ENCODE peak calls at places on chromosomes 16 and 17, in six cellular contexts. One of them, this sample, is unnamed.

GRCh38 chr17:73203135-73203787 is 10.4 kb downstream of the COG1 start:
- DNase-seq in GDM1: no peak
- DNase-seq in upper lobe of right lung: no peak
- DNase-seq in K562: no peak
- DNase-seq in AG04450: no peak
- DNase-seq in stimulated activated CD8-positive, alpha-beta memory T cell treated with anti-CD3 and anti-CD28 coated beads, Interleukin-4, amount 100 ng/mL, for 48 hours: no peak
- DNase-seq in this sample: no peak

GRCh38 chr17:28828294-28829040 is 14.1 kb downstream of the FAM222B start:
- DNase-seq in GDM1: no peak
- DNase-seq in upper lobe of right lung: peak
- DNase-seq in K562: no peak
- DNase-seq in AG04450: no peak
- DNase-seq in stimulated activated CD8-positive, alpha-beta memory T cell treated with anti-CD3 and anti-CD28 coated beads, Interleukin-4, amount 100 ng/mL, for 48 hours: peak
- DNase-seq in this sample: no peak

GRCh38 chr16:66293932-66294331 is 72.6 kb upstream of the CDH5 start:
- DNase-seq in GDM1: no peak
- DNase-seq in upper lobe of right lung: no peak
- DNase-seq in K562: no peak
- DNase-seq in AG04450: no peak
- DNase-seq in stimulated activated CD8-positive, alpha-beta memory T cell treated with anti-CD3 and anti-CD28 coated beads, Interleukin-4, amount 100 ng/mL, for 48 hours: no peak
- DNase-seq in this sample: no peak

GRCh38 chr16:4344659-4345438 is 6.3 kb downstream of the PAM16 start:
- DNase-seq in GDM1: no peak
- DNase-seq in upper lobe of right lung: peak
- DNase-seq in K562: no peak
- DNase-seq in AG04450: no peak
- DNase-seq in stimulated activated CD8-positive, alpha-beta memory T cell treated with anti-CD3 and anti-CD28 coated beads, Interleukin-4, amount 100 ng/mL, for 48 hours: no peak
- DNase-seq in this sample: no peak

GRCh38 chr16:85759136-85759535 is 8.2 kb upstream of the C16orf74 start:
- DNase-seq in GDM1: peak
- DNase-seq in upper lobe of right lung: no peak
- DNase-seq in K562: no peak
- DNase-seq in AG04450: no peak
- DNase-seq in stimulated activated CD8-positive, alpha-beta memory T cell treated with anti-CD3 and anti-CD28 coated beads, Interleukin-4, amount 100 ng/mL, for 48 hours: no peak
- DNase-seq in this sample: no peak

GRCh38 chr17:48194097-48194550 is 86.6 kb downstream of the SNX11 start:
- DNase-seq in GDM1: no peak
- DNase-seq in upper lobe of right lung: no peak
- DNase-seq in K562: no peak
- DNase-seq in AG04450: peak
- DNase-seq in stimulated activated CD8-positive, alpha-beta memory T cell treated with anti-CD3 and anti-CD28 coated beads, Interleukin-4, amount 100 ng/mL, for 48 hours: no peak
- DNase-seq in this sample: no peak

GRCh38 chr16:73179671-73180370 is 131.9 kb upstream of the ZFHX3 start:
- DNase-seq in GDM1: no peak
- DNase-seq in upper lobe of right lung: no peak
- DNase-seq in K562: no peak
- DNase-seq in AG04450: no peak
- DNase-seq in stimulated activated CD8-positive, alpha-beta memory T cell treated with anti-CD3 and anti-CD28 coated beads, Interleukin-4, amount 100 ng/mL, for 48 hours: no peak
- DNase-seq in this sample: no peak

GRCh38 chr17:4230142-4230541 is 33.6 kb downstream of the ANKFY1 start:
- DNase-seq in GDM1: no peak
- DNase-seq in upper lobe of right lung: no peak
- DNase-seq in K562: no peak
- DNase-seq in AG04450: peak
- DNase-seq in stimulated activated CD8-positive, alpha-beta memory T cell treated with anti-CD3 and anti-CD28 coated beads, Interleukin-4, amount 100 ng/mL, for 48 hours: no peak
- DNase-seq in this sample: no peak

GRCh38 chr17:74739227-74739831 is 2.3 kb downstream of the RAB37 start:
- DNase-seq in GDM1: no peak
- DNase-seq in upper lobe of right lung: no peak
- DNase-seq in K562: no peak
- DNase-seq in AG04450: no peak
- DNase-seq in stimulated activated CD8-positive, alpha-beta memory T cell treated with anti-CD3 and anti-CD28 coated beads, Interleukin-4, amount 100 ng/mL, for 48 hours: no peak
- DNase-seq in this sample: peak

GRCh38 chr17:52147431-52147830 is 11.1 kb downstream of the CA10 start:
- DNase-seq in GDM1: no peak
- DNase-seq in upper lobe of right lung: no peak
- DNase-seq in K562: no peak
- DNase-seq in AG04450: no peak
- DNase-seq in stimulated activated CD8-positive, alpha-beta memory T cell treated with anti-CD3 and anti-CD28 coated beads, Interleukin-4, amount 100 ng/mL, for 48 hours: no peak
- DNase-seq in this sample: no peak

GRCh38 chr16:9297437-9298113 is 206.1 kb downstream of the HAPSTR1 start:
- DNase-seq in GDM1: no peak
- DNase-seq in upper lobe of right lung: no peak
- DNase-seq in K562: peak
- DNase-seq in AG04450: no peak
- DNase-seq in stimulated activated CD8-positive, alpha-beta memory T cell treated with anti-CD3 and anti-CD28 coated beads, Interleukin-4, amount 100 ng/mL, for 48 hours: peak
- DNase-seq in this sample: no peak

GRCh38 chr17:51818777-51819176 is 339.7 kb downstream of the CA10 start:
- DNase-seq in GDM1: no peak
- DNase-seq in upper lobe of right lung: no peak
- DNase-seq in K562: no peak
- DNase-seq in AG04450: no peak
- DNase-seq in stimulated activated CD8-positive, alpha-beta memory T cell treated with anti-CD3 and anti-CD28 coated beads, Interleukin-4, amount 100 ng/mL, for 48 hours: no peak
- DNase-seq in this sample: no peak

GRCh38 chr16:73062640-73063283 is 14.8 kb upstream of the ZFHX3 start:
- DNase-seq in GDM1: no peak
- DNase-seq in upper lobe of right lung: no peak
- DNase-seq in K562: no peak
- DNase-seq in AG04450: no peak
- DNase-seq in stimulated activated CD8-positive, alpha-beta memory T cell treated with anti-CD3 and anti-CD28 coated beads, Interleukin-4, amount 100 ng/mL, for 48 hours: no peak
- DNase-seq in this sample: no peak

GRCh38 chr17:61362396-61362795 is 37.2 kb upstream of the TBX2 start:
- DNase-seq in GDM1: no peak
- DNase-seq in upper lobe of right lung: no peak
- DNase-seq in K562: no peak
- DNase-seq in AG04450: no peak
- DNase-seq in stimulated activated CD8-positive, alpha-beta memory T cell treated with anti-CD3 and anti-CD28 coated beads, Interleukin-4, amount 100 ng/mL, for 48 hours: no peak
- DNase-seq in this sample: no peak

GRCh38 chr16:47375423-47375822 is 85.4 kb downstream of the ITFG1 start:
- DNase-seq in GDM1: no peak
- DNase-seq in upper lobe of right lung: no peak
- DNase-seq in K562: no peak
- DNase-seq in AG04450: no peak
- DNase-seq in stimulated activated CD8-positive, alpha-beta memory T cell treated with anti-CD3 and anti-CD28 coated beads, Interleukin-4, amount 100 ng/mL, for 48 hours: no peak
- DNase-seq in this sample: no peak

GRCh38 chr16:72967941-72968340 is 80.0 kb downstream of the ZFHX3 start:
- DNase-seq in GDM1: no peak
- DNase-seq in upper lobe of right lung: no peak
- DNase-seq in K562: no peak
- DNase-seq in AG04450: no peak
- DNase-seq in stimulated activated CD8-positive, alpha-beta memory T cell treated with anti-CD3 and anti-CD28 coated beads, Interleukin-4, amount 100 ng/mL, for 48 hours: no peak
- DNase-seq in this sample: no peak

GRCh38 chr17:59829217-59830006 is 63.3 kb downstream of the TUBD1 start:
- DNase-seq in GDM1: peak
- DNase-seq in upper lobe of right lung: no peak
- DNase-seq in K562: peak
- DNase-seq in AG04450: peak
- DNase-seq in stimulated activated CD8-positive, alpha-beta memory T cell treated with anti-CD3 and anti-CD28 coated beads, Interleukin-4, amount 100 ng/mL, for 48 hours: no peak
- DNase-seq in this sample: no peak

GRCh38 chr17:57407287-57408063 is 151.2 kb downstream of the MSI2 start:
- DNase-seq in GDM1: no peak
- DNase-seq in upper lobe of right lung: no peak
- DNase-seq in K562: no peak
- DNase-seq in AG04450: no peak
- DNase-seq in stimulated activated CD8-positive, alpha-beta memory T cell treated with anti-CD3 and anti-CD28 coated beads, Interleukin-4, amount 100 ng/mL, for 48 hours: no peak
- DNase-seq in this sample: no peak

GRCh38 chr16:57194512-57194911 is 8.4 kb downstream of the RSPRY1 start:
- DNase-seq in GDM1: no peak
- DNase-seq in upper lobe of right lung: no peak
- DNase-seq in K562: no peak
- DNase-seq in AG04450: peak
- DNase-seq in stimulated activated CD8-positive, alpha-beta memory T cell treated with anti-CD3 and anti-CD28 coated beads, Interleukin-4, amount 100 ng/mL, for 48 hours: no peak
- DNase-seq in this sample: no peak

GRCh38 chr17:4442582-4442981 is 8.8 kb downstream of the SPNS3 start:
- DNase-seq in GDM1: no peak
- DNase-seq in upper lobe of right lung: no peak
- DNase-seq in K562: no peak
- DNase-seq in AG04450: no peak
- DNase-seq in stimulated activated CD8-positive, alpha-beta memory T cell treated with anti-CD3 and anti-CD28 coated beads, Interleukin-4, amount 100 ng/mL, for 48 hours: no peak
- DNase-seq in this sample: no peak

GRCh38 chr17:7177954-7178477 is 1.2 kb downstream of the ASGR1 start:
- DNase-seq in GDM1: no peak
- DNase-seq in upper lobe of right lung: no peak
- DNase-seq in K562: peak
- DNase-seq in AG04450: no peak
- DNase-seq in stimulated activated CD8-positive, alpha-beta memory T cell treated with anti-CD3 and anti-CD28 coated beads, Interleukin-4, amount 100 ng/mL, for 48 hours: no peak
- DNase-seq in this sample: no peak

GRCh38 chr17:76272541-76273434 is 7.6 kb downstream of the UBALD2 start:
- DNase-seq in GDM1: no peak
- DNase-seq in upper lobe of right lung: no peak
- DNase-seq in K562: no peak
- DNase-seq in AG04450: no peak
- DNase-seq in stimulated activated CD8-positive, alpha-beta memory T cell treated with anti-CD3 and anti-CD28 coated beads, Interleukin-4, amount 100 ng/mL, for 48 hours: peak
- DNase-seq in this sample: peak

GRCh38 chr17:72407336-72408121 is 286.7 kb downstream of the SOX9 start:
- DNase-seq in GDM1: no peak
- DNase-seq in upper lobe of right lung: no peak
- DNase-seq in K562: no peak
- DNase-seq in AG04450: peak
- DNase-seq in stimulated activated CD8-positive, alpha-beta memory T cell treated with anti-CD3 and anti-CD28 coated beads, Interleukin-4, amount 100 ng/mL, for 48 hours: no peak
- DNase-seq in this sample: no peak

GRCh38 chr17:28492352-28493310 is 13.5 kb upstream of the FOXN1 start:
- DNase-seq in GDM1: no peak
- DNase-seq in upper lobe of right lung: no peak
- DNase-seq in K562: no peak
- DNase-seq in AG04450: no peak
- DNase-seq in stimulated activated CD8-positive, alpha-beta memory T cell treated with anti-CD3 and anti-CD28 coated beads, Interleukin-4, amount 100 ng/mL, for 48 hours: no peak
- DNase-seq in this sample: no peak

GRCh38 chr17:38740806-38741205 is 7.3 kb downstream of the PCGF2 start:
- DNase-seq in GDM1: no peak
- DNase-seq in upper lobe of right lung: no peak
- DNase-seq in K562: no peak
- DNase-seq in AG04450: no peak
- DNase-seq in stimulated activated CD8-positive, alpha-beta memory T cell treated with anti-CD3 and anti-CD28 coated beads, Interleukin-4, amount 100 ng/mL, for 48 hours: no peak
- DNase-seq in this sample: no peak

GRCh38 chr16:88454315-88455057 is 1.4 kb downstream of the ZFPM1 start:
- DNase-seq in GDM1: no peak
- DNase-seq in upper lobe of right lung: no peak
- DNase-seq in K562: no peak
- DNase-seq in AG04450: no peak
- DNase-seq in stimulated activated CD8-positive, alpha-beta memory T cell treated with anti-CD3 and anti-CD28 coated beads, Interleukin-4, amount 100 ng/mL, for 48 hours: peak
- DNase-seq in this sample: peak

GRCh38 chr17:8922451-8922850 is 43.1 kb downstream of the PIK3R5 start:
- DNase-seq in GDM1: no peak
- DNase-seq in upper lobe of right lung: no peak
- DNase-seq in K562: no peak
- DNase-seq in AG04450: peak
- DNase-seq in stimulated activated CD8-positive, alpha-beta memory T cell treated with anti-CD3 and anti-CD28 coated beads, Interleukin-4, amount 100 ng/mL, for 48 hours: no peak
- DNase-seq in this sample: no peak

GRCh38 chr17:66488874-66489273 is 186.5 kb downstream of the PRKCA start:
- DNase-seq in GDM1: no peak
- DNase-seq in upper lobe of right lung: no peak
- DNase-seq in K562: no peak
- DNase-seq in AG04450: no peak
- DNase-seq in stimulated activated CD8-positive, alpha-beta memory T cell treated with anti-CD3 and anti-CD28 coated beads, Interleukin-4, amount 100 ng/mL, for 48 hours: no peak
- DNase-seq in this sample: no peak

GRCh38 chr17:74779948-74780400 is 3.8 kb upstream of the NAT9 start:
- DNase-seq in GDM1: peak
- DNase-seq in upper lobe of right lung: peak
- DNase-seq in K562: no peak
- DNase-seq in AG04450: no peak
- DNase-seq in stimulated activated CD8-positive, alpha-beta memory T cell treated with anti-CD3 and anti-CD28 coated beads, Interleukin-4, amount 100 ng/mL, for 48 hours: peak
- DNase-seq in this sample: peak

GRCh38 chr17:59572301-59572924 is 7.0 kb downstream of the DHX40 start:
- DNase-seq in GDM1: no peak
- DNase-seq in upper lobe of right lung: no peak
- DNase-seq in K562: no peak
- DNase-seq in AG04450: no peak
- DNase-seq in stimulated activated CD8-positive, alpha-beta memory T cell treated with anti-CD3 and anti-CD28 coated beads, Interleukin-4, amount 100 ng/mL, for 48 hours: peak
- DNase-seq in this sample: no peak

GRCh38 chr17:13561606-13562270 is 40.0 kb downstream of the HS3ST3A1 start:
- DNase-seq in GDM1: no peak
- DNase-seq in upper lobe of right lung: no peak
- DNase-seq in K562: no peak
- DNase-seq in AG04450: peak
- DNase-seq in stimulated activated CD8-positive, alpha-beta memory T cell treated with anti-CD3 and anti-CD28 coated beads, Interleukin-4, amount 100 ng/mL, for 48 hours: no peak
- DNase-seq in this sample: no peak

GRCh38 chr17:38598536-38598935 is 7.2 kb downstream of the SRCIN1 start:
- DNase-seq in GDM1: peak
- DNase-seq in upper lobe of right lung: no peak
- DNase-seq in K562: peak
- DNase-seq in AG04450: peak
- DNase-seq in stimulated activated CD8-positive, alpha-beta memory T cell treated with anti-CD3 and anti-CD28 coated beads, Interleukin-4, amount 100 ng/mL, for 48 hours: peak
- DNase-seq in this sample: no peak

GRCh38 chr17:56661906-56662305 is 68.4 kb downstream of the NOG start:
- DNase-seq in GDM1: no peak
- DNase-seq in upper lobe of right lung: no peak
- DNase-seq in K562: no peak
- DNase-seq in AG04450: no peak
- DNase-seq in stimulated activated CD8-positive, alpha-beta memory T cell treated with anti-CD3 and anti-CD28 coated beads, Interleukin-4, amount 100 ng/mL, for 48 hours: no peak
- DNase-seq in this sample: no peak